ENCODE peak calls at places on chromosome 18, in five cellular contexts. V, H, N, P and K are unnamed samples.

GRCh38 chr18:9708057-9708881 is at the start of gene RAB31:
- DNase-seq in P (peak; percentile 51), H (peak; percentile 44), N (no peak), V (no peak), K (no peak)

GRCh38 chr18:59514193-59514592 is 155.1 kb upstream of the LMAN1 start:
- DNase-seq in H (no peak), N (no peak), V (no peak), P (peak; percentile 74), K (no peak)

GRCh38 chr18:63823516-63824219 is 48.5 kb downstream of the SERPINB7 start:
- DNase-seq in H (no peak), N (no peak), P (peak; percentile 55), V (no peak), K (no peak)

GRCh38 chr18:8706981-8707940 is 1.9 kb downstream of the MTCL1 start:
- DNase-seq in P (peak; percentile 33), N (peak; percentile 66), H (peak; percentile 82), V (no peak), K (no peak)

GRCh38 chr18:13452448-13452811 is 233.9 kb downstream of the LDLRAD4 start:
- DNase-seq in N (no peak), P (no peak), H (peak; percentile 31), V (no peak), K (peak; percentile 68)

GRCh38 chr18:49745051-49746014 is 68.0 kb downstream of the ACAA2 start:
- DNase-seq in V (no peak), P (no peak), N (peak; percentile 40), H (no peak), K (no peak)

GRCh38 chr18:2656237-2657042 is 914 bp downstream of the SMCHD1 start:
- DNase-seq in N (no peak), P (peak; percentile 27), H (peak; percentile 13), V (no peak), K (no peak)

GRCh38 chr18:74013955-74014354 is 133.7 kb downstream of the FBXO15 start:
- DNase-seq in N (peak; percentile 32), V (no peak), P (peak; percentile 54), H (no peak), K (no peak)

GRCh38 chr18:52402814-52403213 is 62.8 kb downstream of the DCC start:
- DNase-seq in V (no peak), H (no peak), N (no peak), P (no peak), K (no peak)

GRCh38 chr18:10062941-10063300 is 149.1 kb downstream of the VAPA start:
- DNase-seq in N (no peak), P (no peak), V (no peak), H (no peak), K (no peak)

GRCh38 chr18:65057439-65058083 is 693.3 kb upstream of the CDH7 start:
- DNase-seq in V (no peak), P (no peak), N (no peak), H (no peak), K (no peak)

GRCh38 chr18:36899289-36899688 is 70.4 kb downstream of the KIAA1328 start:
- DNase-seq in H (peak; percentile 55), V (no peak), P (no peak), N (peak; percentile 20), K (no peak)

GRCh38 chr18:61972389-61973264 is 79.8 kb upstream of the RNF152 start:
- DNase-seq in N (no peak), V (no peak), P (no peak), H (no peak), K (no peak)

GRCh38 chr18:22349966-22350365 is 67.7 kb downstream of the CTAGE1 start:
- DNase-seq in N (no peak), V (no peak), H (no peak), P (no peak), K (no peak)